ENCODE peak calls at places on chromosome 17, in eight cellular contexts. W, X, P, N, B, O, S and T are unnamed samples.

GRCh38 chr17:82734987-82735866 is at the start of gene FN3K:
- DNase-seq in W (peak; percentile 50), P (no peak), S (no peak), X (no peak), O (no peak), B (peak; percentile 86), N (peak; percentile 55), T (no peak)

GRCh38 chr17:71302721-71303549 is 817.9 kb upstream of the SOX9 start:
- DNase-seq in B (no peak), P (no peak), W (no peak), S (no peak), O (no peak), X (no peak), N (no peak), T (no peak)

GRCh38 chr17:71632328-71632727 is 488.5 kb upstream of the SOX9 start:
- DNase-seq in P (no peak), X (no peak), S (no peak), N (no peak), O (no peak), B (no peak), W (peak; percentile 35), T (no peak)

GRCh38 chr17:8924595-8924994 is 40.9 kb downstream of the PIK3R5 start:
- DNase-seq in W (no peak), O (no peak), P (no peak), N (no peak), B (no peak), X (no peak), S (no peak), T (no peak)

GRCh38 chr17:77090476-77090875 is 50.3 kb upstream of the SEC14L1 start:
- DNase-seq in O (no peak), S (no peak), W (no peak), X (no peak), B (no peak), N (no peak), P (no peak), T (no peak)

GRCh38 chr17:40038882-40039513 is 15.2 kb downstream of the MED24 start:
- DNase-seq in O (no peak), S (peak; percentile 69), B (no peak), N (peak; percentile 62), W (peak; percentile 76), X (peak; percentile 42), P (peak; percentile 72), T (no peak)

GRCh38 chr17:39750131-39751015 is 12.6 kb downstream of the GRB7 start:
- DNase-seq in S (no peak), N (no peak), P (no peak), O (no peak), X (no peak), W (no peak), B (no peak), T (no peak)

GRCh38 chr17:64063088-64063487 is 42.7 kb upstream of the ICAM2 start:
- DNase-seq in P (no peak), B (no peak), W (no peak), N (no peak), S (no peak), O (no peak), X (no peak), T (no peak)

GRCh38 chr17:50986989-50987660 is 121.0 kb upstream of the TOB1 start:
- DNase-seq in S (no peak), P (peak; percentile 14), W (peak; percentile 47), X (no peak), B (no peak), O (no peak), N (no peak), T (no peak)

GRCh38 chr17:59001158-59001814 is 105.4 kb downstream of the TRIM37 start:
- DNase-seq in N (peak; percentile 57), P (no peak), O (peak; percentile 40), S (peak; percentile 12), W (peak; percentile 11), X (no peak), B (no peak), T (no peak)

GRCh38 chr17:1147664-1148063 is 32.1 kb downstream of the ABR start:
- DNase-seq in N (peak; percentile 65), P (no peak), S (no peak), W (peak; percentile 12), B (peak; percentile 74), X (no peak), O (no peak), T (no peak)

GRCh38 chr17:50909765-50910661 is 43.9 kb upstream of the TOB1 start:
- DNase-seq in O (peak; percentile 79), W (no peak), N (no peak), X (no peak), B (no peak), S (no peak), P (no peak), T (no peak)

GRCh38 chr17:50181601-50182345 is 16.0 kb downstream of the SGCA start:
- DNase-seq in X (no peak), S (no peak), N (no peak), O (no peak), B (no peak), W (peak; percentile 65), P (no peak), T (no peak)

GRCh38 chr17:72296456-72296855 is 175.6 kb downstream of the SOX9 start:
- DNase-seq in O (no peak), W (peak; percentile 9), N (no peak), P (no peak), B (no peak), X (no peak), S (no peak), T (no peak)

GRCh38 chr17:48751733-48752398 is 23.3 kb upstream of the HOXB13 start:
- DNase-seq in B (no peak), N (no peak), O (no peak), P (no peak), S (no peak), X (no peak), W (no peak), T (no peak)

GRCh38 chr17:15740570-15741120 is 8.6 kb downstream of the TBC1D26 start:
- DNase-seq in W (no peak), S (no peak), B (no peak), P (no peak), O (no peak), N (no peak), X (no peak), T (no peak)

GRCh38 chr17:15651001-15651582 is 31.6 kb upstream of the FBXW10B start:
- DNase-seq in O (no peak), X (no peak), P (no peak), W (no peak), S (no peak), B (no peak), N (no peak), T (no peak)

GRCh38 chr17:70343134-70343533 is 173.8 kb downstream of the KCNJ2 start:
- DNase-seq in X (no peak), N (no peak), S (no peak), P (no peak), B (no peak), W (no peak), O (no peak), T (no peak)

GRCh38 chr17:9647014-9647413 is 1.7 kb downstream of the USP43 start:
- DNase-seq in W (no peak), O (no peak), B (peak; percentile 61), X (no peak), N (no peak), P (no peak), S (no peak), T (no peak)

GRCh38 chr17:75587718-75588545 is at the start of gene MYO15B:
- DNase-seq in X (no peak), B (no peak), W (no peak), N (peak; percentile 67), O (peak; percentile 23), S (no peak), P (no peak), T (no peak)

GRCh38 chr17:9943343-9943742 is 38.3 kb upstream of the RCVRN start:
- DNase-seq in O (no peak), B (no peak), W (no peak), P (no peak), S (no peak), X (no peak), N (no peak), T (no peak)

DNA sequence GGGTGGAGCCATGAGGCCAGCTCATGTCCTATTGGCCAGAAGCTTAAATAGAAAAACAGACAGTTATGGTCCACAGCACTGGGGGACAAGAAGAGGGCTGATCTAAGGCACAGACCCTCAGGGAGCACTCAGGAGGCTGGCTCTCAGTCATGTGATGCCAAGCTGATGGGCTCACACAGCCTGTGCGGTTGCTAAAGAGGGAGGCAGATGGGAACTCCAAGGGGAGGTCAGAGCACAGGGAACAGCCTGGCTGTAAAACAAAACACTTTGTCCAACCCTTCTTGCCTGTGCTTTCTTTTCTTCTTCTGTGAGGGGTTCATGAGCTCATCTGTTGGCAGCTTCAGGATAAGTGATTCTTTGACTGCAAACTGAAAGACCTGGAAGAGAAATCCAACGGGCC is 27.2 kb downstream of the CNTNAP1 start:
- DNase-seq in N (no peak), O (no peak), X (no peak), W (no peak), B (no peak), S (no peak), P (no peak), T (no peak)
- TF ChIP-seq CTCF in N (no peak), O (no peak), X (no peak), W (no peak), B (no peak), S (no peak), P (no peak), T (no peak)

GRCh38 chr17:3551189-3551588 is 6.4 kb downstream of the TRPV3 start:
- DNase-seq in W (no peak), B (no peak), O (no peak), X (no peak), P (no peak), N (no peak), S (no peak), T (no peak)
- TF ChIP-seq CTCF in W (no peak), B (no peak), O (no peak), X (no peak), P (peak; percentile 6), N (no peak), S (no peak), T (no peak)

DNA sequence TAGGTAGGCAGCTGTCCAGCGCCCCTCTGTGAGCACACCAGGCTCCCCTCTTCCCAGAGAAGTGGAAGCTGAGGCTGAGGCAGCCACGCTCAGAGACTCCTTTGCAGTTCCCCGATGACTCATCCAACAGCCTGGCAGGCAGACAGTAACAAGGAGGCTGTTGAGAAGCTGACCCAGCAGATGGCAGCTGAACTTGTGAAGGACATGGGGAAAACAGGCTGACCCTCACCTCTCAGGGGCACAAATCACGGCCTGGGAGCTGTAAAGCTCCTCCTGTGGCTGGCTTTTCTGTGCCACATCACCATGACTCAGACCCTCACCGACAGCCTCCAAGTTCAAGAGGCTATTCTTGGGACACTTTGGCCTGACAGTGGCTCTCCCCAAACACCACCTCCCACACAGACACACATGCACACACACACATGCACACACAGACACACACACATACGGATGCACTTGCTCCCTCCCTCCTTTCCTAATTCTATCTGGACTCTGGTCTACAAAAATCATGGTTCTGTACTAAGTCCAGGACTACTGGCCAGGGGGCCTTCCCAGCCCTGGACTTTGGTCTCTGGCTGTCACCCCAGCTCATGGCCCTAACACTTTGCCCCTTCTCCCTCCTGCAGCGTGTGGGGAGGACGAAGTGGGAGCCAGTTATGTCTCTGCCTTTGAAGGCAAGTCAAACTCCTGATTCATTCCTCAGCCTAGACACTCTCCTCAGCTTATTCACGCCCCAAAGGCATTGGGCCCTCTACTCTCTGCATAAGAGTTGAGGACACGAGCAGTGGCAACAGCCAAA is 23.2 kb downstream of the MAP3K14 start:
- DNase-seq in B (no peak), W (peak; percentile 99), X (no peak), O (no peak), N (peak; percentile 82), S (no peak), P (peak; percentile 82), T (peak; percentile 52)
- TF ChIP-seq CTCF in B (no peak), W (no peak), X (peak; percentile 30), O (no peak), N (no peak), S (peak; percentile 26), P (no peak), T (no peak)

GRCh38 chr17:4997302-4998026 is at the start of the genes INCA1 and KIF1C:
- DNase-seq in X (peak; percentile 21), W (peak; percentile 86), B (peak; percentile 86), S (peak; percentile 28), O (peak; percentile 83), N (peak; percentile 93), P (peak; percentile 36), T (peak; percentile 59)
- TF ChIP-seq CTCF in X (no peak), W (no peak), B (no peak), S (peak; percentile 4), O (no peak), N (no peak), P (no peak), T (no peak)